ENCODE peak calls at places on chromosomes 2 and 18, in five cellular contexts. O, E, L, U and A are unnamed samples.

GRCh38 chr2:200843993-200844948 is 20.2 kb downstream of the CLK1 start:
- DNase-seq in O (no peak), E (no peak), L (no peak), U (no peak), A (no peak)

GRCh38 chr2:120269076-120269744 is 16.6 kb downstream of the RALB start:
- DNase-seq in O (no peak), E (no peak), L (no peak), U (no peak), A (no peak)

GRCh38 chr2:229235136-229235914 is 35.8 kb downstream of the PID1 start:
- DNase-seq in O (no peak), E (no peak), L (peak), U (peak), A (no peak)

GRCh38 chr2:209423562-209424541 is at the start of gene MAP2:
- DNase-seq in O (peak), E (peak), L (peak), U (peak), A (peak)

GRCh38 chr2:85413592-85414421 is 3.6 kb upstream of the CAPG start:
- DNase-seq in O (no peak), E (no peak), L (no peak), U (peak), A (no peak)

GRCh38 chr2:223549215-223549614 is 52.9 kb downstream of the SCG2 start:
- DNase-seq in O (no peak), E (peak), L (no peak), U (peak), A (no peak)

GRCh38 chr2:28437918-28438317 is 45.3 kb downstream of the FOSL2 start:
- DNase-seq in O (no peak), E (no peak), L (no peak), U (no peak), A (no peak)

GRCh38 chr18:76821875-76822509 is 365 bp upstream of the ZNF236 start:
- DNase-seq in O (peak), E (peak), L (peak), U (peak), A (peak)

GRCh38 chr2:205695460-205695979 is 13.2 kb downstream of the NRP2 start:
- DNase-seq in O (no peak), E (no peak), L (no peak), U (no peak), A (no peak)

GRCh38 chr2:191665286-191665685 is 12.7 kb upstream of the NABP1 start:
- DNase-seq in O (no peak), E (no peak), L (no peak), U (peak), A (no peak)

GRCh38 chr18:1999387-1999786 is 571.9 kb downstream of the METTL4 start:
- DNase-seq in O (no peak), E (no peak), L (no peak), U (no peak), A (no peak)

GRCh38 chr2:74206180-74206688 is 7.8 kb downstream of the MTHFD2 start:
- DNase-seq in O (no peak), E (no peak), L (no peak), U (no peak), A (no peak)

GRCh38 chr2:64325852-64326577 is 127.9 kb upstream of the LGALSL start:
- DNase-seq in O (no peak), E (no peak), L (no peak), U (peak), A (no peak)

GRCh38 chr2:191030521-191031154 is 16.7 kb upstream of the STAT1 start:
- DNase-seq in O (no peak), E (no peak), L (no peak), U (no peak), A (no peak)

GRCh38 chr2:157261199-157261782 is 3.8 kb downstream of the GALNT5 start:
- DNase-seq in O (no peak), E (no peak), L (no peak), U (peak), A (no peak)

DNA sequence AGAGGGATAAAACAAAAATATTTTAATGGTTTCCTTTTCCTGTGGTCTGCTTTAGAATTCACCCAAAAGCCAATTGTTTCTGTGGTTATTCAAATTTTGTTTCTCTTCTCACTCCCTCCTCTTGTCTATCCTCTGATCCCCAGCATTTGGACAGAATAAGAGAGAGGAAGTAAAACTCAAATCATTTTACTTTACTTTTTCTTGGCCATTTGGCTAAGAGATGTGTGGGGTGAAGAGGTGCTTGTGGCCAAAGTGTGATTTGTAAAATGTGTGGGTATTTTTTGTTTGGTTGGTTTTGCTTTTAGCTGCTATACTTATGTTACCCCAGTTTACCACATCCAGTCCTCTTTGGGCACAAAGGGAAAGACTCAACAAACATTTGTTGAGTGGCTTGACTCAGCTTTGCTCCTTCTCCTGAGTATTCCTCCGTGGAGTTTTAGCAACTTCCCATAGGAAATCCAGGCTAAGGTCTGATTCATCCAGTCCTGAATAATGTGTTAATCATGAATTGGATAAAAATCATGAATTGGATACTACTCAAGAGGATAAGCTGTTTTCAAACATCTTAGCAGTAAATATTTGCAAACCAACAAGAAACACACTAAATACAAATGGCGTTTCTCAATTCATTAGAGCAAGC is 109.1 kb upstream of the CYP1B1 start:
- DNase-seq in O (no peak), E (no peak), L (no peak), U (peak), A (no peak)
- H3K27ac ChIP-seq in O (no peak), E (peak), L (peak), U (no peak), A (no peak)

GRCh38 chr2:111122631-111123421 is 2.1 kb downstream of the BCL2L11 start:
- DNase-seq in O (peak), E (peak), L (peak), U (peak), A (peak)
- H3K27ac ChIP-seq in O (peak), E (peak), L (peak), U (peak), A (peak)

GRCh38 chr2:231523451-231524266 is 6.6 kb downstream of the NMUR1 start:
- DNase-seq in O (no peak), E (no peak), L (no peak), U (no peak), A (no peak)
- H3K27ac ChIP-seq in O (no peak), E (no peak), L (no peak), U (no peak), A (no peak)

GRCh38 chr2:73003027-73003426 is 68.5 kb downstream of the SFXN5 start:
- DNase-seq in O (no peak), E (no peak), L (no peak), U (no peak), A (no peak)

GRCh38 chr2:73000808-73001570 is 70.5 kb downstream of the SFXN5 start:
- DNase-seq in O (peak), E (no peak), L (no peak), U (no peak), A (no peak)

GRCh38 chr2:73004889-73005596 is 66.5 kb downstream of the SFXN5 start:
- DNase-seq in O (no peak), E (no peak), L (no peak), U (no peak), A (no peak)

GRCh38 chr2:73006969-73007710 is 64.4 kb downstream of the SFXN5 start:
- DNase-seq in O (no peak), E (no peak), L (no peak), U (no peak), A (no peak)

DNA sequence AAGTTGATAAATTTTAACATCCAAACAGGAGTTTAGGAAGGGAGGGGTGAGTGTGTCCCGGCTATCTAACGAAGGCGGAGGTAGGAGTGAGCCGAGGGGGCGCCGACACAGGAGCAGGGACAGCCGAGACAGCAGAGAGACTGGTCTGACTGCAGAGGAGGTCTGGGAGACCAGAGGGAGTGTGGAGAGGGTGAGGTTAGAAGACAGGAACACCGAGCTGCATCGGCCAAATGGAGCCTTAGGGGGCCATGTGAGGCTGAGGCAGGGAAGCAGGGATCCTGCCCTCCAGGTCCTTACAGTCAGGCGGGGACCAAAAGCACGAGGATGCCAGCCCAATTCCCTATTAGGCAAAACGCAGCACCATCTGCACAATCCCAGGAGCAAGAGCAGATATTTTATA is 67.0 kb downstream of the SFXN5 start:
- DNase-seq in O (no peak), E (no peak), L (no peak), U (no peak), A (no peak)
- H3K27ac ChIP-seq in O (no peak), E (no peak), L (no peak), U (no peak), A (no peak)

DNA sequence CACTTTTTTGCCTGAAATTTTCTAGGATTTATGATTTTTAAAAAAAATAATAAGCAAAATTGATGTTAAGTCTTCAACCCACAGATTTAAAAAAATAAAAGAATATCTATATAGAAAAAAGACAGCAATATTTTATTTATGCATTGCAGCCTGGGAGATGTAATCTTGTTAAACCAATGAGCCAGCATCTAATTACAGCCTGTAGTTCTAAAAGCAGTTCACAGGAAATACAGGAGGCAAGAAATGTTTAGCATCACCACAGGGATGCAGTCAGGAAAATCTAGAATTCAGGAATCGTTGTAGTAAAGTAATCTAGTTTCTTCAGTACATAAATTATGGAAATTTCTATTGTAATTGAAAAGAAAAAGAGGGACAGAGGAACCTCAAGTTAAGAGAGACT is 17.2 kb downstream of the UGGT1 start:
- DNase-seq in O (no peak), E (no peak), L (no peak), U (no peak), A (no peak)
- H3K27ac ChIP-seq in O (no peak), E (no peak), L (no peak), U (no peak), A (no peak)